ENCODE peak calls at places on chromosomes 3 and 15, in five cellular contexts. O is AG04450; Z is CD8-positive, alpha-beta T cell; N is spleen; D is A549. S is an unnamed sample. For H3K9me3, the result is how much of the 10 kb centered on the place peaks cover.

GRCh38 chr3:35724106-35724505 is 84.8 kb downstream of the ARPP21 start:
- DNase-seq in O (no peak), Z (no peak), N (no peak), D (no peak), S (no peak)

GRCh38 chr3:184538600-184539431 is 22.8 kb upstream of the EPHB3 start:
- DNase-seq in O (no peak), Z (no peak), N (peak), D (no peak), S (no peak)

GRCh38 chr3:56761887-56762605 is 39.7 kb downstream of the ARHGEF3 start:
- DNase-seq in O (no peak), Z (no peak), N (no peak), D (no peak), S (no peak)

GRCh38 chr3:25573386-25574171 is 91.1 kb downstream of the TOP2B start:
- DNase-seq in O (no peak), Z (no peak), N (no peak), D (no peak), S (no peak)

GRCh38 chr3:5226783-5227182 is 39.3 kb downstream of the EDEM1 start:
- DNase-seq in O (no peak), Z (no peak), N (no peak), D (no peak), S (no peak)

GRCh38 chr3:113501597-113501996 is 13.4 kb downstream of the SPICE1 start:
- DNase-seq in O (no peak), Z (no peak), N (no peak), D (no peak), S (no peak)

GRCh38 chr3:101643861-101644613 is 32.9 kb downstream of the ZBTB11 start:
- DNase-seq in O (peak), Z (peak), N (no peak), D (no peak), S (no peak)

GRCh38 chr15:68418611-68419161 is 13.3 kb downstream of the ITGA11 start:
- DNase-seq in O (peak), Z (no peak), N (no peak), D (no peak), S (no peak)

GRCh38 chr3:52439426-52440248 is 5.3 kb downstream of the SEMA3G start:
- DNase-seq in O (no peak), Z (no peak), N (peak), D (no peak), S (no peak)

GRCh38 chr15:93019091-93019490 is 69.9 kb downstream of the RGMA start:
- DNase-seq in O (no peak), Z (no peak), N (no peak), D (no peak), S (no peak)

GRCh38 chr15:65377976-65378366 is at the start of gene IGDCC3:
- DNase-seq in O (no peak), Z (no peak), N (no peak), D (no peak), S (no peak)

GRCh38 chr3:69888040-69888945 is 111.2 kb upstream of the SAMMSON start:
- DNase-seq in O (no peak), Z (no peak), N (no peak), D (no peak), S (no peak)

GRCh38 chr3:24004171-24004938 is 59.3 kb downstream of the NR1D2 start:
- DNase-seq in O (no peak), Z (no peak), N (no peak), D (no peak), S (no peak)

GRCh38 chr3:63818282-63819150 is 583 bp upstream of the C3orf49 start:
- DNase-seq in O (peak), Z (peak), N (no peak), D (peak), S (peak)

GRCh38 chr3:156628095-156628690 is 46.2 kb upstream of the TIPARP start:
- DNase-seq in O (no peak), Z (no peak), N (no peak), D (no peak), S (no peak)

GRCh38 chr3:112582242-112582874 is 20.5 kb downstream of the SLC35A5 start:
- DNase-seq in O (peak), Z (no peak), N (no peak), D (no peak), S (no peak)

GRCh38 chr15:60703196-60703933 is 224.4 kb upstream of the ICE2 start:
- DNase-seq in O (no peak), Z (no peak), N (no peak), D (no peak), S (no peak)

GRCh38 chr3:64340636-64341240 is 115.5 kb upstream of the PRICKLE2 start:
- DNase-seq in O (peak), Z (no peak), N (no peak), D (no peak), S (no peak)

GRCh38 chr3:72997421-72997961 is 880 bp downstream of the PPP4R2 start:
- DNase-seq in O (no peak), Z (peak), N (no peak), D (peak), S (no peak)

GRCh38 chr3:66692751-66693140 is 191.9 kb upstream of the LRIG1 start:
- DNase-seq in O (no peak), Z (no peak), N (no peak), D (no peak), S (no peak)

GRCh38 chr3:141913150-141913811 is 36.8 kb downstream of the ATP1B3 start:
- DNase-seq in O (no peak), Z (peak), N (no peak), D (peak), S (no peak)

GRCh38 chr15:59169337-59169736 is 37.3 kb upstream of the LDHAL6B start:
- DNase-seq in O (peak), Z (no peak), N (no peak), D (no peak), S (no peak)

GRCh38 chr3:33218072-33218445 is 551 bp downstream of the SUSD5 start:
- DNase-seq in O (no peak), Z (no peak), N (no peak), D (no peak), S (no peak)

GRCh38 chr3:69209413-69209812 is 87.0 kb upstream of the LMOD3 start:
- DNase-seq in O (no peak), Z (no peak), N (no peak), D (no peak), S (no peak)

GRCh38 chr3:127780536-127781400 is 41.5 kb downstream of the MGLL start:
- DNase-seq in O (no peak), Z (no peak), N (no peak), D (no peak), S (no peak)

GRCh38 chr3:128479558-128480086 is 12.9 kb upstream of the DNAJB8 start:
- DNase-seq in O (no peak), Z (no peak), N (no peak), D (no peak), S (no peak)

GRCh38 chr3:41148446-41148845 is 50.9 kb upstream of the CTNNB1 start:
- DNase-seq in O (no peak), Z (no peak), N (no peak), D (no peak), S (no peak)

GRCh38 chr3:19946291-19946831 is 536 bp upstream of the RAB5A start:
- DNase-seq in O (no peak), Z (no peak), N (no peak), D (peak), S (no peak)

GRCh38 chr15:78739996-78740903 is 71.0 kb downstream of the ADAMTS7 start:
- DNase-seq in O (no peak), Z (no peak), N (peak), D (no peak), S (peak)

GRCh38 chr3:123920868-123921267 is 36.7 kb upstream of the MYLK start:
- DNase-seq in O (no peak), Z (no peak), N (no peak), D (no peak), S (no peak)

GRCh38 chr3:123919353-123919752 is 35.2 kb upstream of the MYLK start:
- DNase-seq in O (no peak), Z (no peak), N (no peak), D (no peak), S (no peak)

GRCh38 chr3:123914829-123915228 is 30.7 kb upstream of the MYLK start:
- DNase-seq in O (no peak), Z (no peak), N (no peak), D (no peak), S (no peak)

DNA sequence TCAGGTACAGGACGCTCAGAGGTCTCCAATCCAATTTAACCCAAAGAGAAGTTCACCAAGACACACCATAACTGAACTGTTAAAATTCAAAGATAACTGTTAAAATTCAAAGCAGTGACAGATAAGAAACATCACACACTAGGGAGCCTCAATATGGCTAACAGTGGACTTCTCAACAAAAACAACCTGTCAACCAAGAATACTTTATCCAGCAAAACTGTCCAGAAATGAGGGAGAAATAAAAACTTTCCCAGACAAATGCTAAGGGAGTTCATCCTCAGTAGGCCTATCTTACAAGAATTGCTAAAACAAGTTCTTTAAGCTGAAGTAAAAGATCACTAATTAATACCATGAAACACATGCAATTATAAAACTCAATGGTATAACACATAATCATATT is 36.3 kb upstream of the MYLK start:
- DNase-seq in O (no peak), Z (no peak), N (no peak), D (no peak), S (no peak)
- H3K9me3 ChIP-seq in O (under half), Z (under half), N (half or more), D (under half), S (under half)

GRCh38 chr15:25058080-25058785 is 103.4 kb downstream of the SNRPN start:
- DNase-seq in O (no peak), Z (no peak), N (peak), D (no peak), S (no peak)
- H3K9me3 ChIP-seq in O (half or more), Z (half or more), N (half or more), D (half or more), S (half or more)

GRCh38 chr15:79919090-79919748 is 22.4 kb upstream of the MTHFS start:
- DNase-seq in O (no peak), Z (no peak), N (peak), D (no peak), S (no peak)
- H3K9me3 ChIP-seq in O (half or more), Z (under half), N (half or more), D (half or more), S (under half)

DNA sequence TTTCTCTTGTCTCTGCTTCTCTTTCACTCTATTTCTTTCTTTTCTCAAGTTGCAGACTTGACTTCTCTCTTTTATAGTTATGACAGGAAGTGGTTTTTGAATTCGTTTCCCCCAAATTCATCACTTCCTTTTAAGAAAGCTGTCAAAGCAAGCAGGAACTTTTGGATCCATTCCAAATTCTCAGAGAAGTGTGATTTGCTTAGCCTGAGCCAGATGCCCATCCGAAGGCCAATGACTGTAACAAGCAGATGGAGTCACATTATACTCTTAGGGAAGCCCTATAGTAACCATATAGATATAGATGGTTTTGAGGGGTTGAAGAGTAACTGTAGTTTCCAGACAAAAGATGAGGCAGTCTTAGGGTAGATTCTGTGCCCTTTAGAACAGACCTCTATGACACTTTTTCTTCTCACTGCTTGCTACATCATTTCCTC is 592.0 kb upstream of the KCNMB2 start:
- DNase-seq in O (no peak), Z (no peak), N (no peak), D (no peak), S (no peak)
- H3K9me3 ChIP-seq in O (under half), Z (under half), N (under half), D (under half), S (under half)

GRCh38 chr15:25065286-25065685 is 110.5 kb downstream of the SNRPN start:
- DNase-seq in O (no peak), Z (no peak), N (peak), D (no peak), S (no peak)

GRCh38 chr15:25065876-25066275 is 111.1 kb downstream of the SNRPN start:
- DNase-seq in O (no peak), Z (no peak), N (peak), D (no peak), S (no peak)

GRCh38 chr15:25067725-25068309 is 113.0 kb downstream of the SNRPN start:
- DNase-seq in O (no peak), Z (no peak), N (peak), D (no peak), S (no peak)

GRCh38 chr15:25068696-25069095 is 113.9 kb downstream of the SNRPN start:
- DNase-seq in O (no peak), Z (no peak), N (no peak), D (no peak), S (no peak)

GRCh38 chr15:25066708-25067107 is 111.9 kb downstream of the SNRPN start:
- DNase-seq in O (no peak), Z (no peak), N (peak), D (no peak), S (no peak)
- H3K9me3 ChIP-seq in O (half or more), Z (half or more), N (half or more), D (half or more), S (half or more)

DNA sequence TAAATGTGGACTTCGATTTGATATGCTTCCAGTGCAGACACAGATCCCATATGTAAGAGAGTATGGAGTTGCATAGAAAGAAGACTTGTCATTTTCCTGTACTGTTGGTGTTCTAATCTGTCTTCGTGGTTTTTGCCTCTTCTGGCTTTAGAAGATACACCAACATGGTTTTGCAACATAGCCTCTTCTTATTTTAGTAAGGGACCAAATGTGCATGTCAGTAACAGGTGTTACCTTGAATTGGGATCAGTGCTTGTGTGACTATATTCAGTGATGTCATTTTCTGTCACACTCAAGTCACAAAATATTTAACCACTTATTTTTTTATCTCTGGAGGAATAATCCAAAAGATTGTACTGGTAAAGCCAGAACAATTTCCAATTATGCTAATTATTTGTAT is 140.4 kb downstream of the SNRPN start:
- DNase-seq in O (no peak), Z (no peak), N (no peak), D (no peak), S (no peak)
- H3K9me3 ChIP-seq in O (under half), Z (under half), N (half or more), D (under half), S (under half)

S was measured in T-helper 17 cell.